ENCODE peak calls at places on chromosomes 11 and 22, in seven cellular contexts. P is CD8-positive, alpha-beta T cell; Q is NCI-H1436; F is GM03348; U is mammary epithelial cell; B is fibroblast of the aortic adventitia; V is HFF-Myc. I is an unnamed sample.

GRCh38 chr11:1780700-1781592 is 17.2 kb upstream of the CTSD start:
- DNase-seq in P (no peak), U (no peak), Q (no peak), F (no peak), B (no peak), V (no peak), I (no peak)

GRCh38 chr11:2113776-2114175 is 25.4 kb downstream of the IGF2 start:
- DNase-seq in Q (no peak), P (no peak), V (no peak), F (no peak), U (no peak), B (no peak), I (no peak)

GRCh38 chr22:23402275-23403151 is 177.6 kb downstream of the IGLL1 start:
- DNase-seq in U (peak; percentile 81), P (peak; percentile 25), V (no peak), F (peak; percentile 64), Q (peak; percentile 92), B (no peak), I (peak; percentile 35)

GRCh38 chr11:70551323-70552166 is 153.2 kb downstream of the CTTN start:
- DNase-seq in U (no peak), B (peak; percentile 45), Q (no peak), V (no peak), F (no peak), P (no peak), I (no peak)

GRCh38 chr11:597166-597725 is 18.5 kb downstream of the IRF7 start:
- DNase-seq in B (no peak), F (no peak), U (no peak), Q (no peak), P (no peak), V (no peak), I (no peak)

GRCh38 chr22:17370036-17370765 is 941 bp downstream of the CECR2 start:
- DNase-seq in V (no peak), B (no peak), P (no peak), F (no peak), U (no peak), Q (no peak), I (no peak)

GRCh38 chr11:16356057-16356750 is at the start of gene SOX6:
- DNase-seq in V (no peak), Q (no peak), B (peak; percentile 7), P (no peak), U (peak; percentile 29), F (no peak), I (no peak)

GRCh38 chr11:284081-285020 is 4.6 kb upstream of the PGGHG start:
- DNase-seq in F (no peak), B (no peak), V (no peak), P (no peak), Q (no peak), U (no peak), I (peak; percentile 7)

GRCh38 chr11:2589538-2589934 is 110.3 kb downstream of the KCNQ1OT1 start:
- DNase-seq in P (no peak), U (no peak), F (no peak), V (no peak), Q (no peak), B (no peak), I (no peak)

GRCh38 chr11:46242462-46242960 is 35.0 kb upstream of the CREB3L1 start:
- DNase-seq in B (peak; percentile 27), F (no peak), Q (no peak), V (no peak), P (no peak), U (no peak), I (no peak)

GRCh38 chr11:63490551-63491239 is at the start of gene PLAAT5:
- DNase-seq in P (peak; percentile 13), Q (no peak), U (no peak), B (peak; percentile 14), F (no peak), V (no peak), I (peak; percentile 15)

GRCh38 chr11:60938500-60938899 is 13.5 kb downstream of the SLC15A3 start:
- DNase-seq in U (no peak), F (no peak), V (no peak), Q (no peak), B (no peak), P (no peak), I (no peak)

GRCh38 chr22:22928666-22929380 is 41.2 kb downstream of the IGLL5 start:
- DNase-seq in P (peak; percentile 15), U (peak; percentile 8), F (peak; percentile 76), Q (no peak), V (no peak), B (peak; percentile 56), I (no peak)

GRCh38 chr22:19718255-19719054 is 4.2 kb downstream of the SEPTIN5 start:
- DNase-seq in P (no peak), U (no peak), V (no peak), F (no peak), Q (peak; percentile 26), B (no peak), I (no peak)

GRCh38 chr11:126857860-126858808 is 142.4 kb downstream of the KIRREL3 start:
- DNase-seq in P (no peak), B (peak; percentile 32), F (no peak), V (no peak), U (no peak), Q (peak; percentile 81), I (no peak)